ENCODE peak calls at places on chromosome 5, in five cellular contexts. One of them, this sample, is unnamed.

GRCh38 chr5:119022017-119022745 is 33.8 kb upstream of the DTWD2 start:
- DNase-seq in head of caudate nucleus: no peak
- DNase-seq in adrenal gland: no peak
- DNase-seq in M059J: peak
- DNase-seq in A549: peak
- DNase-seq in this sample: no peak

GRCh38 chr5:145681686-145682085 is 153.5 kb downstream of the PRELID2 start:
- DNase-seq in M059J: peak
- DNase-seq in A549: peak
- DNase-seq in head of caudate nucleus: peak
- DNase-seq in adrenal gland: peak
- DNase-seq in this sample: peak

GRCh38 chr5:160378325-160378724 is 7.9 kb upstream of the C1QTNF2 start:
- DNase-seq in adrenal gland: no peak
- DNase-seq in A549: no peak
- DNase-seq in head of caudate nucleus: no peak
- DNase-seq in M059J: no peak
- DNase-seq in this sample: no peak

GRCh38 chr5:84085387-84086041 is 299.2 kb downstream of the EDIL3 start:
- DNase-seq in A549: no peak
- DNase-seq in adrenal gland: no peak
- DNase-seq in head of caudate nucleus: no peak
- DNase-seq in M059J: no peak
- DNase-seq in this sample: no peak

GRCh38 chr5:50667653-50668403 is 1.4 kb downstream of the PARP8 start:
- DNase-seq in head of caudate nucleus: peak
- DNase-seq in adrenal gland: peak
- DNase-seq in M059J: peak
- DNase-seq in A549: no peak
- DNase-seq in this sample: peak

GRCh38 chr5:54965806-54966205 is 19.6 kb downstream of the ESM1 start:
- DNase-seq in head of caudate nucleus: no peak
- DNase-seq in M059J: peak
- DNase-seq in A549: no peak
- DNase-seq in adrenal gland: no peak
- DNase-seq in this sample: no peak

GRCh38 chr5:130549884-130550552 is 615.0 kb downstream of the HINT1 start:
- DNase-seq in A549: no peak
- DNase-seq in head of caudate nucleus: no peak
- DNase-seq in M059J: peak
- DNase-seq in adrenal gland: peak
- DNase-seq in this sample: no peak

GRCh38 chr5:168227001-168227400 is 64.4 kb upstream of the WWC1 start:
- DNase-seq in M059J: peak
- DNase-seq in A549: no peak
- DNase-seq in adrenal gland: no peak
- DNase-seq in head of caudate nucleus: peak
- DNase-seq in this sample: no peak

GRCh38 chr5:96976-97640 is 5.1 kb downstream of the PLEKHG4B start:
- DNase-seq in adrenal gland: peak
- DNase-seq in A549: no peak
- DNase-seq in M059J: no peak
- DNase-seq in head of caudate nucleus: no peak
- DNase-seq in this sample: no peak

GRCh38 chr5:124193371-124193789 is 553.1 kb downstream of the ZNF608 start:
- DNase-seq in adrenal gland: peak
- DNase-seq in M059J: no peak
- DNase-seq in head of caudate nucleus: no peak
- DNase-seq in A549: no peak
- DNase-seq in this sample: no peak

GRCh38 chr5:137453476-137454080 is 45.5 kb downstream of the SPOCK1 start:
- DNase-seq in A549: no peak
- DNase-seq in M059J: peak
- DNase-seq in adrenal gland: no peak
- DNase-seq in head of caudate nucleus: no peak
- DNase-seq in this sample: no peak

GRCh38 chr5:19986036-19986619 is 1.9 kb downstream of the CDH18 start:
- DNase-seq in A549: no peak
- DNase-seq in M059J: no peak
- DNase-seq in adrenal gland: no peak
- DNase-seq in head of caudate nucleus: no peak
- DNase-seq in this sample: no peak

GRCh38 chr5:169626779-169627178 is 10.3 kb upstream of the DOCK2 start:
- DNase-seq in head of caudate nucleus: no peak
- DNase-seq in A549: no peak
- DNase-seq in M059J: peak
- DNase-seq in adrenal gland: no peak
- DNase-seq in this sample: no peak

GRCh38 chr5:96816430-96816939 is 8.7 kb upstream of the ERAP1 start:
- DNase-seq in head of caudate nucleus: no peak
- DNase-seq in M059J: peak
- DNase-seq in adrenal gland: no peak
- DNase-seq in A549: no peak
- DNase-seq in this sample: peak

GRCh38 chr5:44935262-44935661 is 126.5 kb downstream of the MRPS30 start:
- DNase-seq in M059J: peak
- DNase-seq in adrenal gland: no peak
- DNase-seq in A549: no peak
- DNase-seq in head of caudate nucleus: no peak
- DNase-seq in this sample: no peak

GRCh38 chr5:90949469-90950358 is 391.1 kb downstream of the ADGRV1 start:
- DNase-seq in A549: peak
- DNase-seq in M059J: no peak
- DNase-seq in adrenal gland: no peak
- DNase-seq in head of caudate nucleus: no peak
- DNase-seq in this sample: no peak

GRCh38 chr5:148778891-148779290 is 47.5 kb upstream of the ADRB2 start:
- DNase-seq in head of caudate nucleus: no peak
- DNase-seq in adrenal gland: no peak
- DNase-seq in A549: no peak
- DNase-seq in M059J: no peak
- DNase-seq in this sample: no peak

GRCh38 chr5:9820696-9821449 is 190.7 kb upstream of the TAS2R1 start:
- DNase-seq in head of caudate nucleus: no peak
- DNase-seq in A549: no peak
- DNase-seq in adrenal gland: no peak
- DNase-seq in M059J: peak
- DNase-seq in this sample: no peak

GRCh38 chr5:179307006-179307800 is 38.1 kb downstream of the ADAMTS2 start:
- DNase-seq in adrenal gland: no peak
- DNase-seq in head of caudate nucleus: no peak
- DNase-seq in A549: no peak
- DNase-seq in M059J: no peak
- DNase-seq in this sample: no peak

GRCh38 chr5:109062669-109063068 is 315.0 kb downstream of the FER start:
- DNase-seq in head of caudate nucleus: no peak
- DNase-seq in A549: no peak
- DNase-seq in adrenal gland: no peak
- DNase-seq in M059J: peak
- DNase-seq in this sample: no peak

GRCh38 chr5:136015966-136016365 is 12.8 kb upstream of the TGFBI start:
- DNase-seq in M059J: no peak
- DNase-seq in adrenal gland: no peak
- DNase-seq in A549: no peak
- DNase-seq in head of caudate nucleus: no peak
- DNase-seq in this sample: no peak

GRCh38 chr5:74636552-74636951 is 4.0 kb downstream of the ENC1 start:
- DNase-seq in M059J: no peak
- DNase-seq in A549: no peak
- DNase-seq in adrenal gland: no peak
- DNase-seq in head of caudate nucleus: no peak
- DNase-seq in this sample: no peak

GRCh38 chr5:178069909-178070308 is 43.4 kb upstream of the N4BP3 start:
- DNase-seq in head of caudate nucleus: peak
- DNase-seq in M059J: peak
- DNase-seq in A549: peak
- DNase-seq in adrenal gland: no peak
- DNase-seq in this sample: peak

This sample was measured in activated CD4-positive, alpha-beta T cell treated with anti-CD3 and anti-CD28 coated beads, Interleukin-2, amount 50 U/mL, for 48 hours.